ENCODE peak calls at places on chromosomes 4 and X, in seven cellular contexts. O is psoas muscle, Q is heart left ventricle, U is brain microvascular endothelial cell, V is AG04450, S is endothelial cell, J is gastrocnemius medialis. X is an unnamed sample.

GRCh38 chr4:139783761-139784484 is 118.3 kb downstream of the MGST2 start:
- DNase-seq in O (no peak), Q (no peak), U (no peak), V (no peak), S (peak; percentile 21), J (no peak), X (no peak)

GRCh38 chr4:189059996-189060570 is 880.6 kb upstream of the FRG1 start:
- DNase-seq in O (no peak), Q (no peak), U (no peak), V (no peak), S (no peak), J (no peak), X (no peak)

GRCh38 chrX:54447461-54447860 is 7.3 kb downstream of the TSR2 start:
- DNase-seq in O (no peak), Q (no peak), U (no peak), V (no peak), S (no peak), J (no peak), X (no peak)

GRCh38 chr4:47287735-47288134 is 175.8 kb downstream of the COMMD8 start:
- DNase-seq in O (no peak), Q (no peak), U (peak; percentile 87), V (peak; percentile 34), S (no peak), J (no peak), X (peak; percentile 36)

GRCh38 chr4:39664828-39665731 is 26.4 kb upstream of the SMIM14 start:
- DNase-seq in O (no peak), Q (no peak), U (peak; percentile 28), V (peak; percentile 24), S (no peak), J (no peak), X (peak; percentile 43)

GRCh38 chrX:21956783-21957182 is 16.3 kb downstream of the SMS start:
- DNase-seq in O (no peak), Q (no peak), U (no peak), V (no peak), S (no peak), J (no peak), X (no peak)

GRCh38 chrX:40120838-40121580 is 23.3 kb upstream of the BCOR start:
- DNase-seq in O (no peak), Q (no peak), U (no peak), V (no peak), S (no peak), J (no peak), X (no peak)

GRCh38 chrX:138925330-138925729 is 213.8 kb upstream of the FGF13 start:
- DNase-seq in O (peak; percentile 13), Q (no peak), U (no peak), V (peak; percentile 46), S (no peak), J (peak; percentile 48), X (peak; percentile 23)

GRCh38 chr4:124890522-124890921 is 178.0 kb upstream of the ANKRD50 start:
- DNase-seq in O (no peak), Q (no peak), U (no peak), V (no peak), S (no peak), J (no peak), X (no peak)

GRCh38 chr4:13476915-13477314 is 7.2 kb downstream of the RAB28 start:
- DNase-seq in O (no peak), Q (no peak), U (peak; percentile 57), V (peak; percentile 54), S (no peak), J (no peak), X (peak; percentile 93)

GRCh38 chr4:76035146-76035545 is 724 bp downstream of the CXCL11 start:
- DNase-seq in O (no peak), Q (no peak), U (no peak), V (no peak), S (no peak), J (no peak), X (no peak)

GRCh38 chrX:40368611-40369061 is 212.1 kb upstream of the ATP6AP2 start:
- DNase-seq in O (no peak), Q (no peak), U (no peak), V (no peak), S (no peak), J (no peak), X (no peak)

GRCh38 chrX:96843566-96843965 is 40.1 kb upstream of the RPA4 start:
- DNase-seq in O (no peak), Q (no peak), U (peak; percentile 5), V (no peak), S (peak; percentile 5), J (no peak), X (no peak)

GRCh38 chr4:141654098-141654497 is 17.7 kb downstream of the IL15 start:
- DNase-seq in O (peak; percentile 17), Q (peak; percentile 58), U (no peak), V (no peak), S (peak; percentile 70), J (no peak), X (no peak)

GRCh38 chr4:88697113-88697512 is 516 bp downstream of the NAP1L5 start:
- DNase-seq in O (no peak), Q (no peak), U (no peak), V (no peak), S (no peak), J (peak; percentile 23), X (peak; percentile 9)

GRCh38 chr4:187184513-187184912 is 460.9 kb upstream of the FAT1 start:
- DNase-seq in O (no peak), Q (no peak), U (no peak), V (no peak), S (no peak), J (no peak), X (no peak)

GRCh38 chrX:19630776-19631707 is 115.7 kb upstream of the MAP3K15 start:
- DNase-seq in O (no peak), Q (no peak), U (no peak), V (no peak), S (no peak), J (no peak), X (no peak)

GRCh38 chrX:7334253-7334935 is 186.4 kb upstream of the PUDP start:
- DNase-seq in O (no peak), Q (no peak), U (peak; percentile 69), V (peak; percentile 55), S (no peak), J (no peak), X (peak; percentile 73)

GRCh38 chrX:68647156-68647957 is at the start of gene STARD8:
- DNase-seq in O (no peak), Q (peak; percentile 53), U (peak; percentile 11), V (no peak), S (peak; percentile 22), J (peak; percentile 13), X (peak; percentile 60)

GRCh38 chr4:61739899-61740298 is 539.8 kb downstream of the ADGRL3 start:
- DNase-seq in O (no peak), Q (no peak), U (no peak), V (no peak), S (no peak), J (no peak), X (no peak)

DNA sequence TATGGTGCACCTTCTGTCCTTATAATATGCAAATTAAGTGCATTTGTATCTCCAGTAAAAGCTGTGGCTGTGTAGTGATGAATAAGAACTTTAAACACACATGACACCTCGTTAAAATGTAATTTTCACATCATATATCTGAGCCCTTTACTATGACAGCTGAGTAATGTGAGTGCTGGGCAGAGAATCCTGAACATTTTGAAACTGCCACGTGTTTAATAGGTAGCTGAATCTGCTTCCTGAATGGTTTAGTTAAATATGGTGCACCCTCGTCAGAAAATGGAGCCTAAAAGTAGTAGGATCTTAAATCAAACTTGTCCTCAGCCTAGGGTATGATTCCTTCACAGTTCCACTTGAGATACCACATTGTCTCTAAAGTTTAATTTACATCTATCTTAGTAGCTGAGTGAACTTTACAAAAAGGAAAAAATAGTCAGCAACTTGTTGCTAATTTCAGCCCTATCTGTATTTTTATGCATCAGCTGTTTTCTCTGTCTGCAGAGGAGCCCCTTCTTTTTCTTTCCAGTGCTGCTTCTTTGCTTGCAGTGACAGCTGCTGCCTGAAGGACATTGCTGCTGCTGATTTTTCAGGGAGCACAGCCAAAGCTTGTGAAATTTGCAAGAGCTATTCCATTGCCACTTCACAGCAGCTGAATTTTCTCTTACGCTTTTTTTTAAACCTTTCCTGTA is 541.0 kb downstream of the ADGRL3 start:
- DNase-seq in O (no peak), Q (peak; percentile 34), U (no peak), V (no peak), S (no peak), J (no peak), X (no peak)
- TF ChIP-seq CTCF in O (no peak), Q (no peak), U (peak; percentile 35), V (no peak), S (no peak), J (no peak), X (no peak)

GRCh38 chr4:6272863-6273660 is 3.4 kb downstream of the WFS1 start:
- DNase-seq in O (no peak), Q (no peak), U (peak; percentile 75), V (peak; percentile 75), S (no peak), J (no peak), X (peak; percentile 86)
- TF ChIP-seq CTCF in O (no peak), Q (no peak), U (peak; percentile 19), V (peak; percentile 1), S (no peak), J (no peak), X (peak; percentile 4)

GRCh38 chr4:57193996-57194675 is 84.0 kb upstream of the IGFBP7 start:
- DNase-seq in O (no peak), Q (no peak), U (no peak), V (no peak), S (no peak), J (no peak), X (no peak)
- TF ChIP-seq CTCF in O (no peak), Q (no peak), U (peak; percentile 50), V (peak; percentile 6), S (no peak), J (no peak), X (no peak)

DNA sequence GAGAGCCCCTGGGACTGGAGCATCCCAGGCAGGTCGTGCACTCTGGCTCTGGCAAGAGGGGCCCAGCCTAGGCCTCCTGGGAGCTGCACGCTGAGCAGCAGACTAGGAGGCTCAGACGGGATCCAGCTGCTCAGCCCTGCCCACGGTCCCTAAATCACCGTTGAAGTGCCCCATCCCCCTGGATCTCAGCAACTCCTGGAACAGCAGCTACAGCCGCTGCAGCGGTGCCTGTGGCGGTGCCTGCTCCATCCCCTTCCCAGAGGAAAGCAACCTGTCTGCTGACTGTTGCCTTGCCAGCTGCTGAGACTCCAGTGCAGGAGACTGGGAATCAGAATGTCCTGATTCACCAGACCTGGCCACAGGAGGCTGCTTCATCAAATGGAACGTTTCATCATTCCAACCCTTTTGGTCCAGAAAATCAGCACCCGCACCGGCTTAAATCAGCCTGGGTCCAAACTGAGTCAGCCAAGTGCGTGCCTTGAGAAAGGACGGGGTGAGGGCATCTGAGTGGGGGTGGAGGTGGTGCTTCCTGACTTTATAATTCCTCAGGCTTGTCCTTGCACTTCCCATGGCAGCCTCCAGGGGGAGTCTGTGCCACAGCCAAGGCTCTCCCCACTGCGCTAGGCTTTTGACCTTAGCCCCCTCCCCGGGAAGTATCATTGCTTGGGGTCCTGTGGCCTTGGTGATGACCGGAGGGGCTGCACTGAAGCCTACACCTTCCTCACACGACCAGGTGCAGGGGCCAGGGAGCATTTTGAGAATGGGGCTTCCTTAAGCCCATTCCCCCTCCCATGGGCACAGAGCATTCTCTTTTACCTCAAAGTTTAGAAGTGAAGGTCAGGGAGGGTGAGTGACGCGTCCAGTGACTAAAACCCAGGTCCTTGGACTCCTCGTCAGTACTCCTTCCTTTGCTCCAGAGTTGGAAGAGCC is 6.5 kb downstream of the ZNF185 start:
- DNase-seq in O (peak; percentile 48), Q (peak; percentile 44), U (peak; percentile 51), V (no peak), S (peak; percentile 56), J (no peak), X (peak; percentile 52)
- TF ChIP-seq CTCF in O (peak; percentile 53), Q (peak; percentile 45), U (peak; percentile 82), V (peak; percentile 73), S (peak; percentile 77), J (peak; percentile 52), X (peak; percentile 83)

X was measured in HFFc6.